ENCODE peak calls at places on chromosome 20, in ten cellular contexts. S is GM23338, K is heart left ventricle, T is IMR-90, Q is A549, R is spleen, A is fibroblast of lung, P is left ventricle myocardium inferior, O is psoas muscle, I is heart right ventricle. U is an unnamed sample.
A peak's percentile ranks its signal among the peaks of the same experiment; 100 is the strongest.

GRCh38 chr20:6122873-6123649 is at the start of gene FERMT1:
- DNase-seq in O (peak; percentile 50), R (no peak), A (peak; percentile 69), Q (peak; percentile 89), I (peak; percentile 63), T (peak; percentile 54), K (peak; percentile 62), P (peak; percentile 40), S (peak; percentile 78), U (peak; percentile 66)

GRCh38 chr20:58393299-58393698 is 4.3 kb downstream of the VAPB start:
- DNase-seq in P (no peak), S (no peak), T (peak; percentile 55), K (no peak), Q (no peak), I (no peak), R (no peak), A (peak; percentile 54), O (no peak), U (no peak)

GRCh38 chr20:59222982-59223610 is 59.5 kb downstream of the ZNF831 start:
- DNase-seq in T (no peak), A (no peak), P (no peak), R (no peak), O (no peak), K (no peak), I (no peak), S (peak; percentile 44), Q (peak; percentile 32), U (no peak)

GRCh38 chr20:45095753-45096371 is 5.1 kb downstream of the KCNS1 start:
- DNase-seq in A (peak; percentile 45), T (peak; percentile 69), I (no peak), K (peak; percentile 42), R (no peak), P (no peak), Q (peak; percentile 61), O (no peak), S (peak; percentile 85), U (no peak)

GRCh38 chr20:53162251-53162835 is 190.2 kb downstream of the TSHZ2 start:
- DNase-seq in T (peak; percentile 47), O (peak; percentile 64), Q (peak; percentile 36), P (peak; percentile 29), R (no peak), K (peak; percentile 30), A (peak; percentile 91), S (peak; percentile 87), I (no peak), U (no peak)

GRCh38 chr20:59829415-59830106 is 103.9 kb downstream of the SYCP2 start:
- DNase-seq in R (peak; percentile 31), I (no peak), T (no peak), Q (no peak), P (peak; percentile 12), S (no peak), K (no peak), O (no peak), A (no peak), U (no peak)

GRCh38 chr20:32538526-32538918 is 46.6 kb downstream of the NOL4L start:
- DNase-seq in R (peak; percentile 82), A (no peak), I (no peak), Q (no peak), P (no peak), T (no peak), S (peak; percentile 70), O (no peak), K (peak; percentile 29), U (no peak)

GRCh38 chr20:17500271-17500670 is 30.9 kb downstream of the BFSP1 start:
- DNase-seq in P (no peak), O (no peak), S (no peak), K (no peak), I (no peak), Q (no peak), T (no peak), A (no peak), R (no peak), U (no peak)

GRCh38 chr20:11178946-11179654 is 505.3 kb upstream of the JAG1 start:
- DNase-seq in P (no peak), S (no peak), O (no peak), K (no peak), Q (peak; percentile 74), R (no peak), I (no peak), A (peak; percentile 94), T (peak; percentile 88), U (no peak)

GRCh38 chr20:58239216-58239615 is 10.8 kb upstream of the ANKRD60 start:
- DNase-seq in K (no peak), S (no peak), T (no peak), I (no peak), P (no peak), R (no peak), O (no peak), Q (no peak), A (peak; percentile 51), U (no peak)

GRCh38 chr20:57813870-57814269 is 104.1 kb upstream of the PMEPA1 start:
- DNase-seq in S (no peak), P (no peak), I (no peak), K (no peak), Q (no peak), T (no peak), O (no peak), A (no peak), R (peak; percentile 41), U (no peak)

GRCh38 chr20:63548542-63548941 is 993 bp upstream of the SRMS start:
- DNase-seq in O (no peak), R (no peak), Q (no peak), I (no peak), S (no peak), T (no peak), P (no peak), K (no peak), A (no peak), U (no peak)

GRCh38 chr20:63551068-63551467 is 2.9 kb upstream of the FNDC11 start:
- DNase-seq in A (no peak), O (no peak), I (no peak), K (no peak), T (no peak), P (no peak), Q (no peak), S (no peak), R (no peak), U (no peak)

GRCh38 chr20:63547484-63548480 is at the start of gene SRMS:
- DNase-seq in I (no peak), R (no peak), Q (no peak), P (no peak), T (no peak), K (no peak), O (no peak), S (peak; percentile 70), A (no peak), U (no peak)

GRCh38 chr20:63548992-63549391 is 1.4 kb upstream of the SRMS start:
- DNase-seq in K (no peak), T (no peak), Q (no peak), R (no peak), I (no peak), P (no peak), S (no peak), A (no peak), O (no peak), U (no peak)

GRCh38 chr20:63549679-63550282 is 2.2 kb upstream of the SRMS start:
- DNase-seq in Q (no peak), S (no peak), O (no peak), I (no peak), R (no peak), A (no peak), T (no peak), K (no peak), P (no peak), U (no peak)
- TF ChIP-seq CTCF in Q (no peak), S (no peak), O (no peak), I (no peak), R (no peak), A (no peak), T (no peak), K (no peak), P (no peak), U (no peak)

DNA sequence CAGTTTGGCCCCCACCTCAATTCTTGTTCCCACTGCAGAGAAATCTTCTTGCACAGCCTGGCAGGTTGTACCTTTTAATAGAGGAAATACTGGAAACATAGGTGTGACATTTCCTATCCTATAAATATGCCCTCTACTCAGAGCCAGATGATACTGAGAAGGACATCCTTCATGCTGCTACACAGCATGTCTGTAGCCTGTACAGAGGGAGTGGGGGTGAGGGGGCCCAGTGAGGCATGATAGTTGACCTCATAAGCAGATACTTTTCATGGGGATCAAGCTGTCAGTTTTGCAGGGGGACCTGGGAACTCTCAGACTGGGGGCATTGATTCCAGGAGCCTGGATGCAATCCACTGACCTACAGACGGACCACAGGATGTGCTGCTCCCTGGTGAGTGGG is 96.2 kb upstream of the TOP1 start:
- DNase-seq in T (no peak), K (no peak), R (no peak), O (no peak), I (no peak), A (no peak), S (no peak), Q (no peak), P (no peak), U (no peak)
- H3K4me1 ChIP-seq in T (no peaks in the 10 kb centered on the region), K (no peaks in the 10 kb centered on the region), R (no peaks in the 10 kb centered on the region), O (no peaks in the 10 kb centered on the region), I (no peaks in the 10 kb centered on the region), A (no peaks in the 10 kb centered on the region), S (no peaks in the 10 kb centered on the region), Q (no peaks in the 10 kb centered on the region), P (no peaks in the 10 kb centered on the region), U (no peaks in the 10 kb centered on the region)

DNA sequence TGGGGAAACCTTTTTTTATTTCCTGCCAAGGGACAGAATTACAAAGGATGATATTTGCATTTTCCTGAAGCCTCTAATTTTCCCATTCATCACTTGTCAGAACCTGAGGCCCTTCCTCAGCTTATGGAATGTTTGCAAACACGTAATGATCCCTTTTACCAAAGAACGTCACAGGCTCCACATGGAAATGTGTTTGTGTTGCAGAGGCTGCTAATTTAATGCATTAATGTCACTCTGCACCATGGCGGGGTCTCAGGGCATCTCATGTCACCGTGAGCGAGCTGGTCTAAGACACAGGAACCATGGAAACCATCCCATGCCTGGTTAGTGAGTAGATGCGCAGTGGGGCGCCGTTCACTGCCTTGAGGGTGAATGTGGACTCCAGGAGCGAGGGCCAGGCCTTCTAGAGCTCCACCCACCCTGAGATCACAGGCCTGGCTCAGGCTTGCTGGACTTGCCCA is 186.1 kb upstream of the SULF2 start:
- DNase-seq in O (no peak), T (no peak), A (no peak), P (no peak), I (no peak), K (no peak), Q (no peak), R (no peak), S (peak; percentile 2), U (no peak)
- TF ChIP-seq CTCF in O (no peak), T (no peak), A (no peak), P (no peak), I (no peak), K (no peak), Q (no peak), R (no peak), S (no peak), U (no peak)

DNA sequence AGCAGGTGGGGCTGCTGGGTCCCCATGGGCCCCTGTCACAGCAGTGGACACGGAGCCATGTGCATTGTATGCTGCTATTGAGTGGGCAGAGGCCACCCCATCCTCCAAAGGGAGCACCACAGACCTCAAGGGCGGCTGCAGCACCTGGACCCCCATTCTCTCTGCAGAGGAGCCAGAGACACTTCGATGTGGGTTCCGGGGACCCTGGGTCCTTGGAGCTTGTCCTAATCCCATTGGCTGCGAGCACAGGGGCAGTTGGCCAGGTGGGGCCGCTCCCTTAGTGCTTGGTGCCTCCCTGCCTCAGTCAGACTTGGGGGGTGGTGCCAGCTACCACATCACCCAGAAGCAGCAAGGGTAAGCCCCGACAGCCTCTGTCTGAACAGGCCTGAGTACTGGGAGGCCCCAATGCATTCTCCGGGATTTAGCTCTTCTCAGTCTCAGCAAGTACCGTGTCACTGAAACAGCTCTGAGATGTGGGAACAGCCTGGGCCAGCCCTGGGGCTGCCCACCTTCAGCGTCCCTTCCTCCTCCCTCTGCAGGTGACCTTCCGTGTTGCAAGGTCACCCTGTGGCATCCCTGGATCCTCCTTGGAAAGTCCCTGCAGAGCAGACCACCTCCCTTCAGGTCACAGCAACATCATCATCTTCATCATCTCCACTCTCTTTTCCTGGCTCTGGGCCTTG is 73.9 kb downstream of the GINS1 start:
- DNase-seq in R (no peak), S (no peak), T (no peak), P (no peak), A (no peak), I (no peak), O (no peak), Q (no peak), K (no peak), U (no peak)
- H3K4me1 ChIP-seq in R (peaks cover 30% of the 10 kb centered on the region), S (no peaks in the 10 kb centered on the region), T (peaks cover under 1% of the 10 kb centered on the region), P (peaks cover 9% of the 10 kb centered on the region), A (no peaks in the 10 kb centered on the region), I (peaks cover 4% of the 10 kb centered on the region), O (no peaks in the 10 kb centered on the region), Q (no peaks in the 10 kb centered on the region), K (peaks cover 1% of the 10 kb centered on the region), U (no peaks in the 10 kb centered on the region)